ENCODE peak calls at places on chromosomes 13 and 19, in six cellular contexts. X, R, B, H, F and T are unnamed samples.

GRCh38 chr13:43146400-43146799 is 123.0 kb downstream of the DNAJC15 start:
- DNase-seq in X (no peak), F (no peak), B (no peak), H (no peak), R (no peak), T (no peak)

GRCh38 chr13:82962422-82962821 is 919.9 kb downstream of the SLITRK1 start:
- DNase-seq in X (no peak), F (no peak), R (no peak), B (no peak), H (no peak), T (no peak)

GRCh38 chr19:11737964-11738745 is 591 bp downstream of the ZNF823 start:
- DNase-seq in R (peak; percentile 28), B (peak; percentile 29), F (peak; percentile 49), H (peak; percentile 53), X (no peak), T (peak; percentile 61)

GRCh38 chr19:32570081-32570785 is 10.8 kb upstream of the PDCD5 start:
- DNase-seq in F (peak; percentile 50), H (peak; percentile 67), R (no peak), B (peak; percentile 51), X (peak; percentile 49), T (peak; percentile 56)

GRCh38 chr19:33290082-33290815 is 12.1 kb downstream of the CEBPA start:
- DNase-seq in R (no peak), B (no peak), H (no peak), X (no peak), F (no peak), T (no peak)

GRCh38 chr13:107964356-107964755 is 251.0 kb downstream of the LIG4 start:
- DNase-seq in H (no peak), B (no peak), R (no peak), F (no peak), X (no peak), T (no peak)

GRCh38 chr19:35045667-35046300 is 4.3 kb downstream of the HPN start:
- DNase-seq in X (peak; percentile 44), H (no peak), F (peak; percentile 36), R (no peak), B (no peak), T (no peak)

GRCh38 chr19:52734340-52734892 is 428 bp downstream of the ZNF611 start:
- DNase-seq in X (peak; percentile 20), B (peak; percentile 12), F (peak; percentile 27), R (no peak), H (peak; percentile 63), T (peak; percentile 46)

GRCh38 chr19:51687791-51688664 is 5.1 kb upstream of the SPACA6 start:
- DNase-seq in B (no peak), R (peak; percentile 72), X (peak; percentile 53), H (peak; percentile 74), F (peak; percentile 46), T (peak; percentile 67)

GRCh38 chr19:55303477-55303876 is 19.7 kb downstream of the BRSK1 start:
- DNase-seq in R (no peak), X (no peak), B (no peak), F (no peak), H (no peak), T (no peak)

GRCh38 chr13:113460599-113460998 is 7.3 kb upstream of the ADPRHL1 start:
- DNase-seq in B (no peak), R (no peak), H (no peak), F (no peak), X (no peak), T (no peak)

GRCh38 chr13:20303636-20304035 is 71.5 kb upstream of the GJB6 start:
- DNase-seq in F (no peak), B (no peak), R (no peak), H (no peak), X (no peak), T (no peak)

GRCh38 chr19:2381151-2381822 is 21.2 kb downstream of the TMPRSS9 start:
- DNase-seq in H (peak; percentile 36), F (no peak), R (no peak), X (no peak), B (no peak), T (peak; percentile 34)

GRCh38 chr19:10855879-10856522 is 7.8 kb downstream of the C19orf38 start:
- DNase-seq in H (no peak), B (no peak), R (no peak), X (no peak), F (peak; percentile 37), T (peak; percentile 25)

GRCh38 chr13:85174291-85174690 is 624.9 kb downstream of the SLITRK6 start:
- DNase-seq in H (no peak), F (no peak), R (no peak), X (no peak), B (no peak), T (no peak)

GRCh38 chr19:1097810-1098176 is 2.6 kb upstream of the POLR2E start:
- DNase-seq in B (no peak), F (no peak), H (no peak), X (no peak), R (no peak), T (no peak)

GRCh38 chr19:7907122-7907521 is 3.4 kb downstream of the MAP2K7 start:
- DNase-seq in R (no peak), H (no peak), B (no peak), F (no peak), X (no peak), T (no peak)

GRCh38 chr13:36612242-36612641 is 61.6 kb upstream of the SERTM1 start:
- DNase-seq in X (no peak), R (no peak), B (no peak), F (no peak), H (no peak), T (no peak)

DNA sequence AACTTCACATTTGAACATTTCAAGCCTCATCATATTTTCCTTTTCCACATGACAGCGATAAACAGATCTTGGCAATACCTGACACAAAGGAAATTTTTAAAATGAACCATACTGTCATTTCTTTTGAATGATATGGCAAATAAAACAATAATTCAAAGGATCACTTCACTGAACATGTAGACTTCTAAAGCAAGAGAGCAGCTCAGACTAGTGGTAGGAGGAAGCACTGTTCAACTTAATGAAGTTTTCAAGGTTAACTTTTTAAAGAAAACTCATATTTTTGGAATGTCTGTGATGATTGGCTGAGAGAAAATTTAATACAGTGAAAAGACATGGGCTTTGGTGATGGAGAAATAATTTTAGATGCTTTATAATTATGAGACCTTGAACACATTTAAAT is 198.0 kb downstream of the OXGR1 start:
- DNase-seq in B (no peak), F (no peak), X (no peak), R (no peak), H (no peak), T (no peak)
- TF ChIP-seq CTCF in B (no peak), F (no peak), X (no peak), R (no peak), H (peak; percentile 20), T (no peak)

DNA sequence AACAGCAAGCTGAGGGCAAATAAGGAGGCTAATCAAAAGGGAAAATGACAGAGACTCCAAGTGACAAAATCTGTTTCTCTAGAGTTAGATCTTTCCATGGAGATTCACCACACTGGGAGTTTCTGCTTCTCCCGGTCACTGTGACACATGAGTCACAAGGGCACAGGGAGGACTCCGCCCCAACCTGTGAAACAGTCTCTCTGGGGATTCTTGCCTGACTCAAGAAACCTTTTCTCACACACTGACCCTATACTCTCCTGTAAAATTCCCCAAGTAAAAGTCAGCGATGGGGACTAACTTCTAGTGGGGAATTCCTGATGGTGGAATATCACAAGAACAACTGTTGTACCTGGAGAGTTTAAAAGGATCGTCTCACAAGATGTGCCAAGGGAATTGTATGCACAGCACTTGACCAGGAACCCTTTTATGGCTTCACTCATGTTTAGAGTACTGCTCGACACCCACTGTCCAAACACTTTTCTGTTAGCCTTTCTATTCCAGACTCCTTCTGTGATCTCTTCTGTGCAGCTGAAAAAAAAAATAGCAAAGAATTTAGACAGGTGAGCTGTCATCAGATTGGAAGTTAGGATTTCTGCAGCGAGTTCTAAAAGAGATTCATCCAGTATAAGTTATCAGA is 46.8 kb upstream of the URAD start:
- DNase-seq in R (no peak), B (peak; percentile 6), F (no peak), H (no peak), X (no peak), T (no peak)
- TF ChIP-seq CTCF in R (no peak), B (no peak), F (no peak), H (no peak), X (no peak), T (no peak)

GRCh38 chr13:51044023-51044665 is 66.9 kb downstream of the C13orf42 start:
- DNase-seq in H (no peak), F (no peak), R (no peak), X (no peak), B (no peak), T (no peak)

GRCh38 chr13:51045450-51045849 is 65.6 kb downstream of the C13orf42 start:
- DNase-seq in F (no peak), R (no peak), H (no peak), B (no peak), X (no peak), T (no peak)

GRCh38 chr13:51050021-51050886 is 60.8 kb downstream of the C13orf42 start:
- DNase-seq in H (no peak), X (no peak), R (no peak), B (no peak), F (no peak), T (no peak)

GRCh38 chr13:51048166-51048461 is 63.0 kb downstream of the C13orf42 start:
- DNase-seq in X (no peak), F (no peak), H (no peak), B (no peak), R (no peak), T (no peak)

DNA sequence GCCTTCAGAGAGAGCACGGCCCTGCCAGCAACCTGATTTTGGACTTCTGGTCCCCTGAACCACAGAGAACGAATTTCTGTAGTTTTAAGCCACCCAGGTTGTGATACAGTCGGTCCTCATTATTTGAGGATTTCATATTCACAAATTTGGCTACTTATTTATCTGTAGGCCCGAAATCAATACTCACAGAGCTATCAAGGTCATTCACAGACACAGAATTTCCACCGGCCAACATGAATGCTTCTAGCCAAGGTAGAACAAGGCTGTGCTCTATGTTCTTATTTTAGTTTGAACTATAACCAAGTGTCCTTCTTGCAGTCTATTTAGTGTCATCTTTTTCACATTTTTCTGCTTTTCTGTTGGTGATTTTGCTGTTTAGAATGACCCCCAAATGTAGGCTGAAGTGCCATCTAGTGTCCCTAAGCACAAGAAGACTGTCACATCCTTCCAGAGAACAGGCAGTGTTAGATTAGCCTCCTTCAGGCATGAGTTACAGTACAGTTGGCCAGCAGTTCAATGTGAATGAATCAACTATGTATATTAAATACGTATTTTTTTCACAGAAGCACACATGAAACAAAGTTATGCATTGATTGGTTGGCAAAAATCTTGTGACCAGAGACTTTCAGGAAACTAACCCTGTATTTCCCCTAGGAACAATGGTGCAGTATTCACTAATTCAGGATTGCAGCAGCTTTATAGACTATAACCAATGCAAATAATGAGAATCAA is 63.5 kb downstream of the C13orf42 start:
- DNase-seq in F (no peak), X (no peak), H (no peak), R (no peak), B (no peak), T (no peak)
- TF ChIP-seq CTCF in F (no peak), X (no peak), H (no peak), R (no peak), B (no peak), T (no peak)

GRCh38 chr13:30743319-30744055 is 8.1 kb downstream of the ALOX5AP start:
- DNase-seq in B (peak; percentile 35), H (no peak), X (peak; percentile 93), F (no peak), R (no peak), T (no peak)
- TF ChIP-seq CTCF in B (no peak), H (no peak), X (no peak), F (no peak), R (no peak), T (no peak)